ENCODE peak calls at places on chromosomes 7 and 10, in four cellular contexts. One of them, this sample, is unnamed.

GRCh38 chr7:36088966-36089365 is 64.1 kb upstream of the EEPD1 start:
- DNase-seq in suprapubic skin: no peak
- DNase-seq in fibroblast of lung: no peak
- DNase-seq in HCT116: no peak
- DNase-seq in this sample: no peak

GRCh38 chr7:92404170-92404614 is 43.1 kb upstream of the GATAD1 start:
- DNase-seq in suprapubic skin: no peak
- DNase-seq in fibroblast of lung: no peak
- DNase-seq in HCT116: no peak
- DNase-seq in this sample: peak

GRCh38 chr7:51369746-51370145 is 53.1 kb upstream of the COBL start:
- DNase-seq in suprapubic skin: no peak
- DNase-seq in fibroblast of lung: peak
- DNase-seq in HCT116: no peak
- DNase-seq in this sample: peak

GRCh38 chr10:30500963-30501504 is 67.0 kb downstream of the MAP3K8 start:
- DNase-seq in suprapubic skin: no peak
- DNase-seq in fibroblast of lung: no peak
- DNase-seq in HCT116: no peak
- DNase-seq in this sample: no peak

GRCh38 chr10:60810437-60811182 is 32.3 kb downstream of the CDK1 start:
- DNase-seq in suprapubic skin: no peak
- DNase-seq in fibroblast of lung: peak
- DNase-seq in HCT116: no peak
- DNase-seq in this sample: peak

GRCh38 chr10:121788115-121788514 is 139.7 kb downstream of the ATE1 start:
- DNase-seq in suprapubic skin: no peak
- DNase-seq in fibroblast of lung: no peak
- DNase-seq in HCT116: no peak
- DNase-seq in this sample: no peak

GRCh38 chr7:43244232-43244631 is 131.8 kb downstream of the HECW1 start:
- DNase-seq in suprapubic skin: no peak
- DNase-seq in fibroblast of lung: no peak
- DNase-seq in HCT116: no peak
- DNase-seq in this sample: no peak

GRCh38 chr10:116636976-116637375 is 16.2 kb downstream of the PNLIPRP2 start:
- DNase-seq in suprapubic skin: no peak
- DNase-seq in fibroblast of lung: no peak
- DNase-seq in HCT116: no peak
- DNase-seq in this sample: no peak

GRCh38 chr7:28811003-28811402 is 147.1 kb downstream of the TRIL start:
- DNase-seq in suprapubic skin: no peak
- DNase-seq in fibroblast of lung: no peak
- DNase-seq in HCT116: no peak
- DNase-seq in this sample: no peak

GRCh38 chr7:156666368-156667109 is 26.0 kb downstream of the RNF32 start:
- DNase-seq in suprapubic skin: no peak
- DNase-seq in fibroblast of lung: no peak
- DNase-seq in HCT116: no peak
- DNase-seq in this sample: no peak

GRCh38 chr10:99920901-99921300 is 88.8 kb downstream of the DNMBP start:
- DNase-seq in suprapubic skin: no peak
- DNase-seq in fibroblast of lung: peak
- DNase-seq in HCT116: no peak
- DNase-seq in this sample: peak

GRCh38 chr10:60517805-60518204 is 128.1 kb upstream of the ANK3 start:
- DNase-seq in suprapubic skin: no peak
- DNase-seq in fibroblast of lung: no peak
- DNase-seq in HCT116: no peak
- DNase-seq in this sample: no peak

GRCh38 chr10:15901889-15902288 is 41.6 kb upstream of the MINDY3 start:
- DNase-seq in suprapubic skin: no peak
- DNase-seq in fibroblast of lung: no peak
- DNase-seq in HCT116: no peak
- DNase-seq in this sample: no peak

GRCh38 chr7:48992816-48993215 is 68.5 kb downstream of the CDC14C start:
- DNase-seq in suprapubic skin: no peak
- DNase-seq in fibroblast of lung: no peak
- DNase-seq in HCT116: no peak
- DNase-seq in this sample: no peak

GRCh38 chr7:123719481-123719806 is 29.4 kb downstream of the WASL start:
- DNase-seq in suprapubic skin: no peak
- DNase-seq in fibroblast of lung: no peak
- DNase-seq in HCT116: no peak
- DNase-seq in this sample: peak

GRCh38 chr10:127948791-127949190 is 41.9 kb downstream of the PTPRE start:
- DNase-seq in suprapubic skin: no peak
- DNase-seq in fibroblast of lung: no peak
- DNase-seq in HCT116: no peak
- DNase-seq in this sample: no peak

GRCh38 chr10:77575271-77576006 is 62.2 kb downstream of the KCNMA1 start:
- DNase-seq in suprapubic skin: no peak
- DNase-seq in fibroblast of lung: no peak
- DNase-seq in HCT116: no peak
- DNase-seq in this sample: no peak

GRCh38 chr7:20385121-20385520 is 54.4 kb downstream of the ITGB8 start:
- DNase-seq in suprapubic skin: no peak
- DNase-seq in fibroblast of lung: peak
- DNase-seq in HCT116: no peak
- DNase-seq in this sample: peak

GRCh38 chr10:63260860-63261251 is 127.7 kb downstream of the NRBF2 start:
- DNase-seq in suprapubic skin: no peak
- DNase-seq in fibroblast of lung: no peak
- DNase-seq in HCT116: no peak
- DNase-seq in this sample: no peak

GRCh38 chr7:50185951-50186697 is 93.1 kb upstream of the ZPBP start:
- DNase-seq in suprapubic skin: no peak
- DNase-seq in fibroblast of lung: no peak
- DNase-seq in HCT116: no peak
- DNase-seq in this sample: no peak

GRCh38 chr7:97094531-97094930 is 23.0 kb upstream of the SDHAF3 start:
- DNase-seq in suprapubic skin: no peak
- DNase-seq in fibroblast of lung: no peak
- DNase-seq in HCT116: no peak
- DNase-seq in this sample: no peak

GRCh38 chr10:24993237-24993958 is 22.6 kb downstream of the ENKUR start:
- DNase-seq in suprapubic skin: no peak
- DNase-seq in fibroblast of lung: no peak
- DNase-seq in HCT116: no peak
- DNase-seq in this sample: no peak

GRCh38 chr10:35564276-35564982 is 40.7 kb upstream of the GJD4 start:
- DNase-seq in suprapubic skin: no peak
- DNase-seq in fibroblast of lung: peak
- DNase-seq in HCT116: no peak
- DNase-seq in this sample: peak

GRCh38 chr7:5766321-5766761 is 15.1 kb downstream of the RNF216 start:
- DNase-seq in suprapubic skin: no peak
- DNase-seq in fibroblast of lung: peak
- DNase-seq in HCT116: no peak
- DNase-seq in this sample: peak

GRCh38 chr7:71251706-71252105 is 119.8 kb downstream of the GALNT17 start:
- DNase-seq in suprapubic skin: peak
- DNase-seq in fibroblast of lung: no peak
- DNase-seq in HCT116: no peak
- DNase-seq in this sample: no peak

GRCh38 chr7:149767068-149767467 is 6.3 kb downstream of the ZNF467 start:
- DNase-seq in suprapubic skin: no peak
- DNase-seq in fibroblast of lung: no peak
- DNase-seq in HCT116: no peak
- DNase-seq in this sample: no peak

GRCh38 chr7:83677180-83677866 is 28.4 kb upstream of the SEMA3E start:
- DNase-seq in suprapubic skin: no peak
- DNase-seq in fibroblast of lung: peak
- DNase-seq in HCT116: peak
- DNase-seq in this sample: peak

GRCh38 chr7:142440219-142441073 is 182.6 kb upstream of the PRSS58 start:
- DNase-seq in suprapubic skin: no peak
- DNase-seq in fibroblast of lung: peak
- DNase-seq in HCT116: peak
- DNase-seq in this sample: peak

GRCh38 chr7:151756076-151756731 is 120.7 kb downstream of the PRKAG2 start:
- DNase-seq in suprapubic skin: no peak
- DNase-seq in fibroblast of lung: peak
- DNase-seq in HCT116: peak
- DNase-seq in this sample: peak

GRCh38 chr7:69108041-69108440 is 490.2 kb upstream of the AUTS2 start:
- DNase-seq in suprapubic skin: no peak
- DNase-seq in fibroblast of lung: no peak
- DNase-seq in HCT116: no peak
- DNase-seq in this sample: no peak

GRCh38 chr10:108688314-108688713 is 1235.0 kb downstream of the XPNPEP1 start:
- DNase-seq in suprapubic skin: no peak
- DNase-seq in fibroblast of lung: no peak
- DNase-seq in HCT116: no peak
- DNase-seq in this sample: no peak

GRCh38 chr10:52644678-52645434 is 127.7 kb downstream of the MBL2 start:
- DNase-seq in suprapubic skin: no peak
- DNase-seq in fibroblast of lung: peak
- DNase-seq in HCT116: peak
- DNase-seq in this sample: peak

GRCh38 chr7:127907110-127907509 is 124.1 kb downstream of the LRRC4 start:
- DNase-seq in suprapubic skin: no peak
- DNase-seq in fibroblast of lung: no peak
- DNase-seq in HCT116: no peak
- DNase-seq in this sample: no peak

GRCh38 chr7:98968621-98969020 is 90.3 kb downstream of the TRRAP start:
- DNase-seq in suprapubic skin: no peak
- DNase-seq in fibroblast of lung: no peak
- DNase-seq in HCT116: no peak
- DNase-seq in this sample: no peak
- H3K4me3 ChIP-seq in suprapubic skin: no peak
- H3K4me3 ChIP-seq in fibroblast of lung: no peak
- H3K4me3 ChIP-seq in HCT116: no peak
- H3K4me3 ChIP-seq in this sample: no peak

DNA sequence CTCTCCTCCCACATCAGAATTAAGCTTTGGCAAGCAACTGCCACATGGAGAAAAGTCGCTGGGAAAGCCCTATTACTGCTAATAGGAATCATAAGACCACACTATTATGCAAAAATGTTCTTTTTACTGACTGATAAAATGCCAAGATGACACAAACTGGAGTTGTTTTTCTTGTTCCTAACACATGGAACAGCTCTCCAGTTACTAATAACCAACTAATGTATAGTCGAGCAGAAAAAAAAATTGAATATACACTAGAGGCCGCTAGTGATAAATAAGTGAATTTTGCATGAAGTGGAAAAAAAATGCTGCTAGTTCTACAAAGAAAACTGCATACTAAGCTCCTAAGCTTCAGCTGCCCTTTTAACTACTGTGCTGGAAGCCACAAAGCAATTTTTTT is 165.6 kb downstream of the TPK1 start:
- DNase-seq in suprapubic skin: no peak
- DNase-seq in fibroblast of lung: peak
- DNase-seq in HCT116: peak
- DNase-seq in this sample: peak
- TF ChIP-seq CTCF in suprapubic skin: no peak
- TF ChIP-seq CTCF in fibroblast of lung: no peak
- TF ChIP-seq CTCF in HCT116: peak
- TF ChIP-seq CTCF in this sample: peak

GRCh38 chr10:92047215-92047614 is 123.6 kb downstream of the BTAF1 start:
- DNase-seq in suprapubic skin: no peak
- DNase-seq in fibroblast of lung: no peak
- DNase-seq in HCT116: no peak
- DNase-seq in this sample: peak

GRCh38 chr10:92042541-92042940 is 119.0 kb downstream of the BTAF1 start:
- DNase-seq in suprapubic skin: no peak
- DNase-seq in fibroblast of lung: no peak
- DNase-seq in HCT116: no peak
- DNase-seq in this sample: no peak

DNA sequence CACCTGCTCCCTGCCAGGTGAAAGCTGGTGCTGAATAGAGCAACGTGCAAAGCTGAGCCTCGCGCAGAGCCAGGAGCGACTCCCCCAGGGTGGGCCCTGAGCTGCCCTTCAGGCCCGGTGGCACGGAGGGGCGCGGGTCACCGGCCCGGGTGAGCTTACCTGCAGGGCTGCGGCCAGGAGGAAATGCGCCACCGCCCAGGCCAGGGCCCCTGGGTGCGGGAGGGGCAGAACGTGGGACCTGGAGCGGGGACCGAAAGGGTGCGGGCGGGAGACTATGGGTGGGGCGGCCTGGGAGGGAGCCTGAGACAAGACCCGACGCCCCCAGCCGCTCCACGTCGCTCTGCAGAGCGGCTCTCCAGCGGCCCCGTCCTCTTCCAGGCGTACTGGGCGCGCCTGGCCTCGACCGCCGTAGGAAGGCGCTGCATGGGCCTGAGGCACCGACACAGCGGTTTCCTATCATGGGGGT is 122.1 kb downstream of the BTAF1 start:
- DNase-seq in suprapubic skin: no peak
- DNase-seq in fibroblast of lung: no peak
- DNase-seq in HCT116: no peak
- DNase-seq in this sample: no peak
- H3K4me3 ChIP-seq in suprapubic skin: no peak
- H3K4me3 ChIP-seq in fibroblast of lung: no peak
- H3K4me3 ChIP-seq in HCT116: no peak
- H3K4me3 ChIP-seq in this sample: no peak

DNA sequence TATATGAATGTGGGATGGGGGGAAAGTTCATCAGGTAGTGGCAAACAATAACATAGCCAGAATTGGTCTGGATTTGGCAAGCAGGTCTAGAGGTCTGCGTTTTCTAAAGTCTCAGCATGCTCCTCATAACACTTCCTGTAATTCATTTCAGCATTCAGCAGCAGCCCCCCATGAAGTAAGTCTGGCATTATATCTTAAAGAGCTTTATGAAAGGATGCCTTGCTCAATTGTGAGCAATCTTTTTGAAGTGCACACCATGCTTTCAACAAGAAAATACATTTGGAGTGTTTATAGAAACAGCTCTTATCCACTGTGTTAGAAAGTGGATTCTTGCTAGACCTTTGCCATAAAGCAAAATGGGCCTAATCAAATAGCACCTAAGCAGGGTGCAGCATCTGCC is 378.0 kb upstream of the AKR1E2 start:
- DNase-seq in suprapubic skin: no peak
- DNase-seq in fibroblast of lung: no peak
- DNase-seq in HCT116: no peak
- DNase-seq in this sample: peak
- TF ChIP-seq CTCF in suprapubic skin: no peak
- TF ChIP-seq CTCF in fibroblast of lung: no peak
- TF ChIP-seq CTCF in HCT116: no peak
- TF ChIP-seq CTCF in this sample: no peak

GRCh38 chr7:105881439-105881838 is 5.0 kb upstream of the ATXN7L1 start:
- DNase-seq in suprapubic skin: no peak
- DNase-seq in fibroblast of lung: no peak
- DNase-seq in HCT116: no peak
- DNase-seq in this sample: no peak
- H3K4me3 ChIP-seq in suprapubic skin: no peak
- H3K4me3 ChIP-seq in fibroblast of lung: no peak
- H3K4me3 ChIP-seq in HCT116: no peak
- H3K4me3 ChIP-seq in this sample: no peak